ENCODE peak calls at places on chromosomes 12 and 14, in five cellular contexts. B, E, X, O and A are unnamed samples.

GRCh38 chr14:101889898-101890297 is 74.5 kb upstream of the DYNC1H1 start:
- DNase-seq in B (peak; percentile 25), E (no peak), X (no peak), O (no peak), A (no peak)

GRCh38 chr12:30450872-30451271 is 244.8 kb downstream of the IPO8 start:
- DNase-seq in B (no peak), E (no peak), X (no peak), O (no peak), A (no peak)

GRCh38 chr14:27114180-27114579 is 516.3 kb upstream of the NOVA1 start:
- DNase-seq in B (no peak), E (no peak), X (no peak), O (no peak), A (no peak)

GRCh38 chr14:96038558-96038919 is 623 bp upstream of the C14orf132 start:
- DNase-seq in B (no peak), E (no peak), X (no peak), O (no peak), A (no peak)

GRCh38 chr14:69818760-69819191 is 21.7 kb upstream of the SLC10A1 start:
- DNase-seq in B (peak; percentile 31), E (no peak), X (peak; percentile 54), O (no peak), A (peak; percentile 67)

GRCh38 chr12:19683178-19683927 is 244.1 kb downstream of the AEBP2 start:
- DNase-seq in B (no peak), E (no peak), X (no peak), O (no peak), A (no peak)

GRCh38 chr14:104690266-104690711 is 871 bp downstream of the INF2 start:
- DNase-seq in B (no peak), E (no peak), X (no peak), O (peak; percentile 70), A (no peak)

GRCh38 chr12:26402648-26403047 is 207.3 kb downstream of the SSPN start:
- DNase-seq in B (no peak), E (no peak), X (peak; percentile 65), O (peak; percentile 65), A (peak; percentile 54)